ENCODE peak calls at places on chromosomes 3 and 15, in seven cellular contexts. Q is heart right ventricle, D is fibroblast of mammary gland, A is lower leg skin, B is thoracic aorta, E is brain microvascular endothelial cell, W is uterus. L is an unnamed sample.

GRCh38 chr3:120475722-120476385 is 25.1 kb upstream of the FSTL1 start:
- DNase-seq in Q (no peak), D (no peak), A (no peak), B (no peak), E (no peak), W (no peak), L (no peak)

GRCh38 chr3:131218196-131218595 is 163.4 kb upstream of the NUDT16 start:
- DNase-seq in Q (no peak), D (peak; percentile 64), A (no peak), B (no peak), E (peak; percentile 86), W (no peak), L (peak; percentile 78)

GRCh38 chr15:35481992-35482391 is 64.0 kb downstream of the DPH6 start:
- DNase-seq in Q (no peak), D (peak; percentile 68), A (peak; percentile 48), B (no peak), E (peak; percentile 67), W (no peak), L (peak; percentile 31)

GRCh38 chr3:173096994-173097785 is 43.8 kb downstream of the SPATA16 start:
- DNase-seq in Q (no peak), D (no peak), A (no peak), B (no peak), E (peak; percentile 6), W (no peak), L (no peak)

GRCh38 chr15:36090276-36090946 is 489.0 kb upstream of the CDIN1 start:
- DNase-seq in Q (no peak), D (no peak), A (no peak), B (no peak), E (no peak), W (no peak), L (no peak)

GRCh38 chr15:41934843-41935242 is 37.5 kb downstream of the EHD4 start:
- DNase-seq in Q (peak; percentile 45), D (no peak), A (no peak), B (no peak), E (no peak), W (no peak), L (no peak)

GRCh38 chr15:100602064-100602821 is at the start of the genes ASB7 and LINS1:
- DNase-seq in Q (peak; percentile 100), D (peak; percentile 100), A (peak; percentile 100), B (peak; percentile 99), E (peak; percentile 100), W (peak; percentile 100), L (peak; percentile 100)

GRCh38 chr3:41933154-41933676 is 28.7 kb downstream of the ULK4 start:
- DNase-seq in Q (no peak), D (peak; percentile 73), A (no peak), B (no peak), E (peak; percentile 11), W (no peak), L (peak; percentile 51)

GRCh38 chr3:50484681-50485263 is 18.7 kb downstream of the CACNA2D2 start:
- DNase-seq in Q (no peak), D (no peak), A (no peak), B (no peak), E (no peak), W (no peak), L (no peak)

GRCh38 chr3:53009826-53010539 is 35.9 kb downstream of the SFMBT1 start:
- DNase-seq in Q (no peak), D (no peak), A (no peak), B (no peak), E (no peak), W (no peak), L (no peak)

GRCh38 chr3:170864525-170865208 is 5.3 kb downstream of the RPL22L1 start:
- DNase-seq in Q (no peak), D (peak; percentile 26), A (no peak), B (no peak), E (no peak), W (no peak), L (no peak)

GRCh38 chr15:42137461-42138261 is 18.8 kb downstream of the PLA2G4F start:
- DNase-seq in Q (no peak), D (peak; percentile 57), A (peak; percentile 25), B (no peak), E (peak; percentile 38), W (no peak), L (peak; percentile 6)

GRCh38 chr15:93366387-93367100 is 277.5 kb upstream of the RGMA start:
- DNase-seq in Q (no peak), D (no peak), A (no peak), B (no peak), E (no peak), W (no peak), L (no peak)

GRCh38 chr15:99455796-99456160 is 110.0 kb upstream of the MEF2A start:
- DNase-seq in Q (peak; percentile 10), D (no peak), A (no peak), B (no peak), E (no peak), W (no peak), L (no peak)

GRCh38 chr3:157865449-157865862 is 240.8 kb downstream of the SHOX2 start:
- DNase-seq in Q (no peak), D (no peak), A (no peak), B (no peak), E (no peak), W (no peak), L (no peak)

GRCh38 chr3:98020412-98020811 is 14.7 kb downstream of the GABRR3 start:
- DNase-seq in Q (no peak), D (no peak), A (no peak), B (no peak), E (no peak), W (no peak), L (no peak)

GRCh38 chr3:105880681-105881290 is 12.0 kb upstream of the CBLB start:
- DNase-seq in Q (no peak), D (no peak), A (no peak), B (no peak), E (no peak), W (no peak), L (no peak)

GRCh38 chr3:73563896-73564582 is 60.7 kb downstream of the PDZRN3 start:
- DNase-seq in Q (no peak), D (peak; percentile 46), A (no peak), B (no peak), E (no peak), W (no peak), L (no peak)

GRCh38 chr3:48563382-48563918 is at the start of gene UCN2:
- DNase-seq in Q (no peak), D (peak; percentile 48), A (no peak), B (no peak), E (peak; percentile 49), W (no peak), L (no peak)

GRCh38 chr3:48560648-48561018 is 2.9 kb downstream of the UCN2 start:
- DNase-seq in Q (peak; percentile 41), D (no peak), A (no peak), B (no peak), E (no peak), W (no peak), L (no peak)

GRCh38 chr3:48562367-48563095 is 1.1 kb downstream of the UCN2 start:
- DNase-seq in Q (no peak), D (no peak), A (no peak), B (no peak), E (no peak), W (no peak), L (no peak)

GRCh38 chr3:48558446-48559134 is 2.0 kb upstream of the PFKFB4 start:
- DNase-seq in Q (peak; percentile 25), D (no peak), A (peak; percentile 66), B (no peak), E (no peak), W (no peak), L (no peak)

GRCh38 chr3:48561045-48561736 is 2.4 kb downstream of the UCN2 start:
- DNase-seq in Q (peak; percentile 59), D (peak; percentile 66), A (no peak), B (no peak), E (peak; percentile 42), W (peak; percentile 64), L (no peak)
- H3K4me3 ChIP-seq in Q (peak overlapping the region; percentile 44), D (no peak overlapping the region), A (no peak overlapping the region), B (peak overlapping the region; percentile 74), E (peak overlapping the region; percentile 44), W (peak overlapping the region; percentile 11), L (peak overlapping the region; percentile 19)

DNA sequence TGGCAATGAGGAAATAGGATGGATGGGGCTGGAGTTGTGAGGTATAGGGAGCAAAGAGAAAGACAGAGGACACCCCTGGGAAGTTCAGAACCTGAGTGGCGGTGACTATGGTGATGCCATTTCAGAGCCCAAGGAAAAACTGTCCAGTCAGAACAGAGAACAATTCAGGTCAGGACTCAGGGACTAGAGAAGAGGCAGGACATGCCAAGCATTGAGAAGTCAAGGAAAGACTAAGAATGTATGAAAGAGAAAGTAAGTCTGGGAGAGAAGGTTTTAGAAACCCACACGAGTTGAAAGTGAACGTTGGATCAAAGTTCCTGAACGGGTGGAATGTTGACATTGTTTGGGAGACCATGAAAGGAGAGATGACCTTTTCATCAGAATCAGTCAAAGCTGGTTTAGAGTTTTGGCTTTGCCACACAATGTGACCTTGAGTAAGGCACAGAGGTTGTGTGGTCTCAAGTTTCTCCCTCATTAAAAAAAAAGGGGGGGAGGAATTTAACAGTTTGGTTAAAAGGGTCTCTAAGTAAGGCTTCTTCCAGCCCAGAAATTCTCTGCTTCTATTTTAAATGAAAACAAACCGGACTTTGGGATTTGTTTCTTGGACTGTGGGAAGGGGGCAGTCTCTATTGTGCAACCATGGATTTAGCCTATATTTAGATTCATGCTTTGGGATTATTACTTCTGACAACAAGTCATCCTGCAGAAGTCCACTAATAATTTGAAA is 315.8 kb upstream of the TBL1XR1 start:
- DNase-seq in Q (no peak), D (no peak), A (no peak), B (no peak), E (no peak), W (no peak), L (no peak)
- H3K4me3 ChIP-seq in Q (no peak overlapping the region), D (no peak overlapping the region), A (no peak overlapping the region), B (peak overlapping the region; percentile 8), E (no peak overlapping the region), W (no peak overlapping the region), L (no peak overlapping the region)

DNA sequence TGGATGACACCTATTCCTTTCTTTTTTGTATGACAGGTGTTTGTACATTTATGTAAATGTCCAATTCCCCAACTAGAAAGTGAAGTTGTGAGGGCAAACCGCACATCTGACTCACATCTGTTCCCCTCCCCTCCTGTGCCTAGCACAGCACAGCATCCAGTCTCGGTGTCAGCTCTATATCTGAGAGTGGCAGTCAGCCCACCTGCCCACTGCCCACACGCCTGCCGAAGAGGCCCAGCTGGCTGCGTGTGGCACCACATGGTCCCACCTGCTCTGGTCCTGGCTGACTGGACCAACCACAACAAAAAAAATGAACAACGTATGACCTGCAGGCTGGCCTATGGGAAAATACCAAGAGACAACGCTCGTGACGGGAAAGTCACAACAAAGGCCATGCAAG is 62.8 kb downstream of the XXYLT1 start:
- DNase-seq in Q (no peak), D (no peak), A (no peak), B (no peak), E (no peak), W (peak; percentile 11), L (no peak)
- H3K4me3 ChIP-seq in Q (no peak overlapping the region), D (no peak overlapping the region), A (no peak overlapping the region), B (no peak overlapping the region), E (no peak overlapping the region), W (no peak overlapping the region), L (no peak overlapping the region)

DNA sequence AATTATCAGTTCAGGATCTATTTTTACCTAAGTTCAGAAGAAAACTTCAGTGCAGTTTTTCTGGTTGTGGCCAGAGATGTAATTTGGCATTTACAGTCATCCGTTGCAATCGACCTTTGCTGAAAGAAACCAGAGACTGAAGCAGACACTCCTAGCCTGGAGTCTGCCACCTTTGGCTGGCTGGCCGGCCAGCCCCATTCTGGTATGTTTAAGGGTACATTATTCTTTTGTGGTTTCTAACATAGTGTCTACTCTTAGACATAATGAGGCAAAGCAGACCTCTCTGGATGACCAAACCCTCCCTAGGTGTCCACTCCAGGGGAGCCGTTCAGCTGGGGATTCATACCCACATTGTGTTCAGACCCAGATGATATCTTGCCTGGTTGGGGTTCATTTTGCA is 275.9 kb upstream of the TPM1 start:
- DNase-seq in Q (no peak), D (no peak), A (no peak), B (no peak), E (no peak), W (no peak), L (no peak)
- H3K4me3 ChIP-seq in Q (no peak overlapping the region), D (no peak overlapping the region), A (no peak overlapping the region), B (no peak overlapping the region), E (no peak overlapping the region), W (no peak overlapping the region), L (no peak overlapping the region)